ENCODE peak calls at places on chromosomes 1 and 21, in four cellular contexts. Z is left lobe of liver; B is activated CD8-positive, alpha-beta T cell treated with anti-CD3 and anti-CD28 coated beads, Interleukin-2, amount 10 ng/mL, durations not matched to agents 7 days and 5 days; P is Right ventricle myocardium superior. C is an unnamed sample.

GRCh38 chr1:22829001-22829989 is 118.7 kb downstream of the EPHB2 start:
- ATAC-seq in Z (no peak), B (no peak), P (peak), C (no peak)

GRCh38 chr1:10765734-10766478 is 30.5 kb downstream of the CASZ1 start:
- ATAC-seq in Z (peak), B (no peak), P (peak), C (no peak)

GRCh38 chr1:169527461-169528213 is 41.9 kb upstream of the SLC19A2 start:
- ATAC-seq in Z (no peak), B (no peak), P (peak), C (no peak)

GRCh38 chr1:109160054-109160840 is 46.3 kb downstream of the ELAPOR1 start:
- ATAC-seq in Z (no peak), B (no peak), P (no peak), C (no peak)

GRCh38 chr1:224736619-224737352 is 120.7 kb downstream of the CNIH3 start:
- ATAC-seq in Z (peak), B (no peak), P (peak), C (peak)

GRCh38 chr1:66300986-66301451 is 232.9 kb upstream of the SGIP1 start:
- ATAC-seq in Z (peak), B (peak), P (peak), C (peak)

GRCh38 chr1:207883104-207883651 is 27.7 kb downstream of the CD34 start:
- ATAC-seq in Z (peak), B (peak), P (no peak), C (peak)

GRCh38 chr21:46000731-46001641 is 19.4 kb downstream of the COL6A1 start:
- ATAC-seq in Z (peak), B (no peak), P (peak), C (no peak)

GRCh38 chr21:15128267-15128666 is 63.5 kb upstream of the NRIP1 start:
- ATAC-seq in Z (no peak), B (no peak), P (no peak), C (peak)

GRCh38 chr1:76073471-76073870 is 1.1 kb upstream of the ST6GALNAC3 start:
- ATAC-seq in Z (no peak), B (no peak), P (no peak), C (no peak)

GRCh38 chr1:101152633-101153032 is 84.2 kb upstream of the S1PR1 start:
- ATAC-seq in Z (no peak), B (no peak), P (peak), C (no peak)

GRCh38 chr1:226100436-226101347 is 38.2 kb downstream of the H3-3A start:
- ATAC-seq in Z (peak), B (peak), P (peak), C (peak)

GRCh38 chr1:10471411-10472219 is 714 bp downstream of the DFFA start:
- ATAC-seq in Z (peak), B (no peak), P (no peak), C (peak)

GRCh38 chr1:33140153-33141149 is 41.4 kb downstream of the TRIM62 start:
- ATAC-seq in Z (no peak), B (peak), P (no peak), C (no peak)

GRCh38 chr1:26574690-26575349 is 45.3 kb downstream of the RPS6KA1 start:
- ATAC-seq in Z (peak), B (no peak), P (peak), C (peak)

GRCh38 chr1:181503130-181503810 is 20.0 kb downstream of the CACNA1E start:
- ATAC-seq in Z (no peak), B (no peak), P (peak), C (no peak)

GRCh38 chr1:47944561-47944960 is 52.6 kb downstream of the TRABD2B start:
- ATAC-seq in Z (peak), B (no peak), P (peak), C (no peak)

GRCh38 chr1:198597690-198598430 is 41.0 kb upstream of the PTPRC start:
- ATAC-seq in Z (no peak), B (no peak), P (no peak), C (peak)

GRCh38 chr1:224851850-224852261 is 77.6 kb upstream of the DNAH14 start:
- ATAC-seq in Z (peak), B (peak), P (no peak), C (no peak)

GRCh38 chr1:16717174-16718108 is 22.9 kb upstream of the RNU1-4 start:
- ATAC-seq in Z (no peak), B (no peak), P (no peak), C (no peak)

GRCh38 chr1:237324226-237324625 is 282.2 kb downstream of the RYR2 start:
- ATAC-seq in Z (no peak), B (no peak), P (no peak), C (no peak)

GRCh38 chr21:38965241-38965640 is 159.5 kb downstream of the ETS2 start:
- ATAC-seq in Z (no peak), B (no peak), P (peak), C (no peak)

GRCh38 chr1:181804989-181805388 is 256.5 kb downstream of the ZNF648 start:
- ATAC-seq in Z (no peak), B (no peak), P (no peak), C (no peak)

GRCh38 chr1:165877940-165878556 is 50.6 kb downstream of the UCK2 start:
- ATAC-seq in Z (no peak), B (no peak), P (no peak), C (peak)

GRCh38 chr1:186615332-186615731 is 64.9 kb downstream of the PTGS2 start:
- ATAC-seq in Z (no peak), B (peak), P (no peak), C (no peak)

GRCh38 chr1:56185493-56185892 is 393.9 kb downstream of the PLPP3 start:
- ATAC-seq in Z (no peak), B (no peak), P (no peak), C (no peak)

GRCh38 chr21:31529406-31529805 is 130.1 kb upstream of the SOD1 start:
- ATAC-seq in Z (no peak), B (no peak), P (no peak), C (no peak)

GRCh38 chr1:30982937-30983336 is 74.4 kb upstream of the SDC3 start:
- ATAC-seq in Z (peak), B (no peak), P (peak), C (no peak)

GRCh38 chr1:151458936-151459330 is 361 bp downstream of the POGZ start:
- ATAC-seq in Z (peak), B (peak), P (peak), C (peak)

GRCh38 chr21:29181799-29182470 is 51.5 kb downstream of the MAP3K7CL start:
- ATAC-seq in Z (peak), B (no peak), P (peak), C (peak)

GRCh38 chr1:198575715-198576641 is 35.5 kb upstream of the ATP6V1G3 start:
- ATAC-seq in Z (no peak), B (no peak), P (no peak), C (peak)

GRCh38 chr1:115069186-115069585 is 20.1 kb downstream of the TSPAN2 start:
- ATAC-seq in Z (no peak), B (no peak), P (no peak), C (no peak)

GRCh38 chr1:176954242-176954641 is 210.3 kb downstream of the ASTN1 start:
- ATAC-seq in Z (peak), B (no peak), P (no peak), C (no peak)

GRCh38 chr1:26945138-26945537 is 15.1 kb downstream of the KDF1 start:
- ATAC-seq in Z (peak), B (no peak), P (no peak), C (no peak)

GRCh38 chr1:166172106-166172505 is 5.3 kb upstream of the FAM78B start:
- ATAC-seq in Z (no peak), B (no peak), P (no peak), C (no peak)

GRCh38 chr1:207811920-207812720 is 60.3 kb downstream of the CD46 start:
- ATAC-seq in Z (peak), B (no peak), P (peak), C (no peak)

GRCh38 chr1:94884101-94884875 is 42.6 kb downstream of the CNN3 start:
- ATAC-seq in Z (peak), B (no peak), P (peak), C (no peak)

C was measured in stimulated activated memory B cell treated with anti-CD40 and anti-IgM and Interleukin-4, amounts not matched to agents 10 μg/mL and 1 μg/mL and 100 μg/mL, for 72 hours.